ENCODE peak calls at places on chromosomes 2 and 18, in eight cellular contexts. C, I, Y, M, V, F, J and D are unnamed samples.

GRCh38 chr2:101479810-101480209 is 4.9 kb upstream of the RFX8 start:
- DNase-seq in Y (no peak), M (no peak), V (no peak), I (no peak), J (no peak), C (no peak), F (no peak), D (no peak)

GRCh38 chr18:45343365-45343764 is 271.9 kb upstream of the SLC14A2 start:
- DNase-seq in F (no peak), Y (no peak), I (no peak), V (no peak), J (no peak), M (no peak), C (no peak), D (no peak)

GRCh38 chr2:75290600-75291140 is 91.3 kb upstream of the TACR1 start:
- DNase-seq in M (no peak), Y (peak; percentile 53), C (peak; percentile 51), F (no peak), V (peak; percentile 49), J (no peak), I (no peak), D (peak; percentile 23)

GRCh38 chr18:50074404-50074803 is 120.5 kb downstream of the MYO5B start:
- DNase-seq in M (no peak), Y (no peak), V (no peak), C (no peak), J (no peak), I (no peak), F (no peak), D (no peak)

GRCh38 chr18:53610957-53611356 is 613.5 kb downstream of the MBD2 start:
- DNase-seq in V (no peak), C (no peak), M (no peak), I (no peak), F (no peak), J (no peak), Y (no peak), D (no peak)

GRCh38 chr18:2851771-2852170 is 5.0 kb downstream of the EMILIN2 start:
- DNase-seq in V (no peak), I (no peak), C (no peak), J (no peak), F (no peak), Y (no peak), M (no peak), D (no peak)

GRCh38 chr2:3182848-3183247 is 194.8 kb downstream of the EIPR1 start:
- DNase-seq in C (no peak), Y (no peak), V (no peak), F (no peak), M (no peak), I (no peak), J (no peak), D (no peak)

GRCh38 chr18:7221424-7222155 is 9.3 kb upstream of the LRRC30 start:
- DNase-seq in F (no peak), M (peak; percentile 40), V (peak; percentile 62), C (peak; percentile 75), I (no peak), J (no peak), Y (peak; percentile 73), D (peak; percentile 66)

GRCh38 chr18:64119916-64120315 is 29.0 kb downstream of the LINC00305 start:
- DNase-seq in Y (peak; percentile 13), C (no peak), I (no peak), V (no peak), M (no peak), J (no peak), F (no peak), D (peak; percentile 30)

GRCh38 chr18:27966872-27967271 is 210.1 kb downstream of the CDH2 start:
- DNase-seq in C (peak; percentile 2), M (peak; percentile 11), F (no peak), I (no peak), V (no peak), Y (peak; percentile 14), J (no peak), D (no peak)

GRCh38 chr2:10494351-10495066 is 46.4 kb upstream of the ODC1 start:
- DNase-seq in F (no peak), I (no peak), J (no peak), V (no peak), Y (no peak), C (no peak), M (no peak), D (no peak)

GRCh38 chr2:16671760-16672159 is 6.1 kb upstream of the CYRIA start:
- DNase-seq in C (no peak), V (peak; percentile 33), J (no peak), I (no peak), M (no peak), Y (no peak), F (no peak), D (peak; percentile 49)

GRCh38 chr2:59385971-59386370 is 1144.8 kb upstream of the FANCL start:
- DNase-seq in M (no peak), F (no peak), V (no peak), Y (no peak), I (no peak), C (no peak), J (no peak), D (no peak)

GRCh38 chr18:50719471-50719987 is 100.3 kb downstream of the MRO start:
- DNase-seq in C (no peak), Y (no peak), V (no peak), J (no peak), M (no peak), F (no peak), I (no peak), D (no peak)

GRCh38 chr2:220504890-220505564 is 877.6 kb downstream of the SLC4A3 start:
- DNase-seq in I (no peak), Y (peak; percentile 90), J (no peak), V (peak; percentile 54), F (no peak), M (peak; percentile 8), C (peak; percentile 72), D (peak; percentile 52)

GRCh38 chr18:74951165-74951760 is 257.7 kb downstream of the PTGR3 start:
- DNase-seq in C (peak; percentile 99), V (peak; percentile 94), J (no peak), F (no peak), I (no peak), M (peak; percentile 79), Y (peak; percentile 78), D (peak; percentile 98)

GRCh38 chr2:205984381-205984780 is 101.6 kb downstream of the INO80D start:
- DNase-seq in F (no peak), J (no peak), I (no peak), V (no peak), C (no peak), Y (no peak), M (no peak), D (no peak)

GRCh38 chr2:56244911-56245530 is 61.2 kb downstream of the CCDC85A start:
- DNase-seq in M (no peak), Y (no peak), C (peak; percentile 39), I (no peak), J (no peak), F (no peak), V (peak; percentile 66), D (peak; percentile 13)

GRCh38 chr2:207229161-207229560 is 63.4 kb upstream of the KLF7 start:
- DNase-seq in V (no peak), F (no peak), C (no peak), I (no peak), M (no peak), J (no peak), Y (no peak), D (no peak)

GRCh38 chr2:19356545-19357382 is 1.7 kb downstream of the OSR1 start:
- DNase-seq in I (peak; percentile 76), C (no peak), F (no peak), M (no peak), Y (peak; percentile 29), V (no peak), J (no peak), D (peak; percentile 35)

GRCh38 chr2:40680547-40680946 is 228.7 kb upstream of the SLC8A1 start:
- DNase-seq in V (no peak), F (no peak), M (no peak), C (peak; percentile 38), J (no peak), I (no peak), Y (no peak), D (no peak)